ENCODE peak calls at places on chromosomes 6 and 20, in seven cellular contexts. P, I, H, Q, M, J and W are unnamed samples.

GRCh38 chr6:169315830-169316614 is 62.4 kb upstream of the THBS2 start:
- DNase-seq in J (no peak), Q (no peak), H (no peak), M (no peak), I (no peak), P (no peak), W (no peak)

GRCh38 chr6:26659042-26659359 is 545 bp downstream of the ZNF322 start:
- DNase-seq in P (peak; percentile 18), I (no peak), H (no peak), M (no peak), J (no peak), Q (no peak), W (no peak)

GRCh38 chr20:34084227-34084923 is 27.7 kb downstream of the EIF2S2 start:
- DNase-seq in J (no peak), H (no peak), M (peak; percentile 18), I (no peak), P (no peak), Q (no peak), W (no peak)

GRCh38 chr6:100726741-100727140 is 154.4 kb downstream of the ASCC3 start:
- DNase-seq in P (peak; percentile 48), I (no peak), Q (no peak), J (no peak), H (no peak), M (no peak), W (peak; percentile 40)

GRCh38 chr6:118537579-118537978 is 10.5 kb upstream of the PLN start:
- DNase-seq in P (peak; percentile 91), I (no peak), J (no peak), H (no peak), M (no peak), Q (no peak), W (peak; percentile 32)

GRCh38 chr6:37535701-37536461 is 36.2 kb upstream of the CCDC167 start:
- DNase-seq in J (no peak), H (peak; percentile 60), P (no peak), I (no peak), Q (no peak), M (no peak), W (no peak)

GRCh38 chr6:28401172-28401571 is 1.6 kb upstream of the ZSCAN12 start:
- DNase-seq in P (peak; percentile 25), Q (no peak), H (no peak), J (no peak), I (no peak), M (peak; percentile 22), W (no peak)

GRCh38 chr6:36241728-36242127 is 28.1 kb upstream of the PNPLA1 start:
- DNase-seq in M (no peak), J (no peak), H (no peak), P (peak; percentile 40), I (no peak), Q (no peak), W (no peak)

GRCh38 chr20:3966571-3966970 is 48.8 kb downstream of the RNF24 start:
- DNase-seq in H (no peak), I (no peak), M (no peak), P (no peak), J (no peak), Q (no peak), W (no peak)

GRCh38 chr6:131958551-131959470 is 7.6 kb upstream of the CCN2 start:
- DNase-seq in I (no peak), H (no peak), Q (no peak), M (no peak), J (no peak), P (no peak), W (no peak)

GRCh38 chr6:156154896-156155295 is 622.3 kb upstream of the ARID1B start:
- DNase-seq in M (no peak), P (peak; percentile 83), H (no peak), I (no peak), Q (no peak), J (no peak), W (no peak)

GRCh38 chr6:53710788-53711187 is 45.2 kb upstream of the KLHL31 start:
- DNase-seq in H (no peak), I (no peak), M (no peak), P (no peak), Q (no peak), J (no peak), W (no peak)

GRCh38 chr20:49595811-49596545 is 28.0 kb upstream of the PTGIS start:
- DNase-seq in J (no peak), P (peak; percentile 74), Q (no peak), I (no peak), H (no peak), M (peak; percentile 64), W (peak; percentile 52)

GRCh38 chr6:169023161-169023874 is 230.3 kb downstream of the THBS2 start:
- DNase-seq in Q (no peak), I (no peak), P (no peak), J (no peak), H (no peak), M (no peak), W (no peak)

GRCh38 chr20:62978559-62978938 is 26.0 kb downstream of the SLC17A9 start:
- DNase-seq in I (no peak), J (no peak), M (no peak), P (no peak), H (peak; percentile 50), Q (no peak), W (no peak)

GRCh38 chr6:41537359-41537758 is 8.8 kb upstream of the FOXP4 start:
- DNase-seq in J (no peak), M (no peak), I (no peak), H (no peak), Q (no peak), P (no peak), W (no peak)

GRCh38 chr20:22430154-22430745 is 154.1 kb downstream of the FOXA2 start:
- DNase-seq in I (peak; percentile 92), P (no peak), Q (no peak), M (no peak), H (peak; percentile 52), J (no peak), W (no peak)

GRCh38 chr6:34984416-34984815 is 95.4 kb downstream of the ANKS1A start:
- DNase-seq in P (no peak), J (no peak), H (no peak), M (no peak), I (no peak), Q (no peak), W (no peak)

GRCh38 chr20:37914672-37915433 is 11.9 kb downstream of the VSTM2L start:
- DNase-seq in J (no peak), M (no peak), Q (no peak), H (peak; percentile 61), P (no peak), I (no peak), W (no peak)

GRCh38 chr6:72464791-72465691 is 156.8 kb upstream of the KCNQ5 start:
- DNase-seq in Q (no peak), M (peak; percentile 52), H (no peak), I (no peak), J (no peak), P (peak; percentile 77), W (peak; percentile 68)

GRCh38 chr20:7333846-7334245 is 566.4 kb downstream of the BMP2 start:
- DNase-seq in J (no peak), P (peak; percentile 11), H (no peak), Q (no peak), I (no peak), M (no peak), W (no peak)

GRCh38 chr20:41540916-41541315 is 77.3 kb downstream of the CHD6 start:
- DNase-seq in P (peak; percentile 37), Q (no peak), I (no peak), J (no peak), M (no peak), H (no peak), W (no peak)

GRCh38 chr6:159071843-159072769 is 27.3 kb upstream of the TAGAP start:
- DNase-seq in M (no peak), I (no peak), P (no peak), Q (no peak), H (no peak), J (no peak), W (no peak)

GRCh38 chr6:2158596-2159271 is 86.7 kb downstream of the GMDS start:
- DNase-seq in P (peak; percentile 17), Q (no peak), H (peak; percentile 43), M (no peak), I (peak; percentile 74), J (no peak), W (no peak)

GRCh38 chr6:83160167-83160566 is 32.9 kb downstream of the PGM3 start:
- DNase-seq in J (no peak), Q (no peak), I (no peak), M (no peak), P (no peak), H (no peak), W (no peak)

GRCh38 chr6:99348220-99348822 is 1.2 kb downstream of the FAXC start:
- DNase-seq in P (no peak), Q (no peak), M (no peak), I (no peak), H (no peak), J (no peak), W (no peak)

DNA sequence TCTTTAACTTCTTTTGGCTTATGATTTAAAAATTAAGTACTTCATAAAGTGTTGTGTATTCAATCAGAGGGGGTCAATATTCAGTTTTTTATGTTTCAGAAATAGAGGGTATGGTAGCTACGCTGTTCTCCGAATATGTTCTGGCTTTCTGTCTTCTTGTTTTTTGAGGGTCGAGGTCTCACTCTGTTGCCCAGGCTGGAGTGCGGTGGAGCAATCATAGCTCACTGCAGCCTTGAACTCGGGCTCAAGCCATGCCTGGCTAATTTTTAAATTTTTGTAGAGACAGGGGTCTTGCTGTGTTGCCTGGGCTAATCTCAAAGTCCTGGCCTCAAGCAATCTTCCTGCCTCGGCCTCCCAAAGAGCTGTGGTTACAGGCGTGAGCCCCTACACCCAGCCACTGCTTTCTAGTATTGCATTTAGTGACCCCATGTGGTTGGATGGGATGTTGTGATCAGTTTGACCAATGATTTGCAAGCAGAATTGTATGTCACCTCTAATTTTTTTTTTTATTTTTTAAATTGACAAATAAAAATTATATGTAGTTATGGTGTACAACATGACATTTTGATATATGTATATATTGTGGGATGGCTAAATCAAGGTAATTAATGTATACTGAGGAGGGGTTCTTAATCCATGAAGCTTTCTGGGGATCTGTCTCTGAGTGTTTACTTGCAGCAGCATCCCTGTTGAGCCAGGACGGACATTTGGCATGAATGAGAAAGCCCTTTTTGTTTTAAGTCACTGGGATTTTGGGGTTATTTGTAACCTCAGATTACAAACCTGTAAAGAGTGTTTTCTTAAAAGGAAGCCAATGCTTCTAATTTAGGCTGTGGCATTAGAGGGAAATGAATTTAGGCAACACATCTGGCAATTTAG is 38.5 kb upstream of the DEK start:
- DNase-seq in I (no peak), M (no peak), J (no peak), P (peak; percentile 19), H (no peak), Q (no peak), W (no peak)
- TF ChIP-seq CTCF in I (peak; percentile 15), M (peak; percentile 31), J (peak; percentile 28), P (no peak), H (no peak), Q (no peak), W (peak; percentile 44)

GRCh38 chr6:5260661-5261544 is at the start of the genes FARS2 and LYRM4:
- DNase-seq in P (peak; percentile 83), I (peak; percentile 50), M (peak; percentile 71), J (peak; percentile 90), H (peak; percentile 96), Q (peak; percentile 94), W (peak; percentile 75)
- TF ChIP-seq CTCF in P (peak; percentile 49), I (no peak), M (peak; percentile 45), J (no peak), H (peak; percentile 17), Q (peak; percentile 12), W (peak; percentile 75)

GRCh38 chr6:163831736-163832135 is 417.2 kb downstream of the QKI start:
- DNase-seq in H (no peak), J (no peak), M (no peak), Q (no peak), I (no peak), P (no peak), W (no peak)
- TF ChIP-seq CTCF in H (no peak), J (no peak), M (no peak), Q (no peak), I (no peak), P (no peak), W (no peak)

GRCh38 chr20:11716239-11716944 is 201.3 kb upstream of the BTBD3 start:
- DNase-seq in Q (no peak), H (peak; percentile 10), I (peak; percentile 38), M (peak; percentile 90), J (no peak), P (peak; percentile 27), W (peak; percentile 93)
- TF ChIP-seq CTCF in Q (peak; percentile 9), H (peak; percentile 50), I (no peak), M (peak; percentile 88), J (no peak), P (peak; percentile 35), W (peak; percentile 69)